ENCODE peak calls at places on chromosomes 11 and 22, in nine cellular contexts. One of them, this sample, is unnamed.

GRCh38 chr11:119645018-119645417 is 84.0 kb downstream of the NECTIN1 start:
- DNase-seq in CD4-positive, alpha-beta T cell: no peak
- DNase-seq in stimulated activated CD8-positive, alpha-beta memory T cell treated with anti-CD3 and anti-CD28 coated beads, Interleukin-4, amount 100 ng/mL, for 24 hours: no peak
- DNase-seq in AG10803: no peak
- DNase-seq in osteocyte: no peak
- DNase-seq in stimulated activated naive CD4-positive, alpha-beta T cell: no peak
- DNase-seq in posterior cingulate gyrus: no peak
- DNase-seq in Kasumi-1: no peak
- DNase-seq in amniotic stem cell: no peak
- DNase-seq in this sample: no peak

GRCh38 chr22:43209971-43210370 is 23.0 kb upstream of the TTLL12 start:
- DNase-seq in CD4-positive, alpha-beta T cell: no peak
- DNase-seq in stimulated activated CD8-positive, alpha-beta memory T cell treated with anti-CD3 and anti-CD28 coated beads, Interleukin-4, amount 100 ng/mL, for 24 hours: no peak
- DNase-seq in AG10803: no peak
- DNase-seq in osteocyte: no peak
- DNase-seq in stimulated activated naive CD4-positive, alpha-beta T cell: no peak
- DNase-seq in posterior cingulate gyrus: peak; percentile 54
- DNase-seq in Kasumi-1: no peak
- DNase-seq in amniotic stem cell: no peak
- DNase-seq in this sample: no peak

GRCh38 chr11:31060880-31061279 is 308.7 kb downstream of the DCDC1 start:
- DNase-seq in CD4-positive, alpha-beta T cell: no peak
- DNase-seq in stimulated activated CD8-positive, alpha-beta memory T cell treated with anti-CD3 and anti-CD28 coated beads, Interleukin-4, amount 100 ng/mL, for 24 hours: no peak
- DNase-seq in AG10803: peak; percentile 21
- DNase-seq in osteocyte: no peak
- DNase-seq in stimulated activated naive CD4-positive, alpha-beta T cell: no peak
- DNase-seq in posterior cingulate gyrus: no peak
- DNase-seq in Kasumi-1: no peak
- DNase-seq in amniotic stem cell: no peak
- DNase-seq in this sample: no peak

GRCh38 chr11:131893988-131894387 is 523.6 kb downstream of the NTM start:
- DNase-seq in CD4-positive, alpha-beta T cell: no peak
- DNase-seq in stimulated activated CD8-positive, alpha-beta memory T cell treated with anti-CD3 and anti-CD28 coated beads, Interleukin-4, amount 100 ng/mL, for 24 hours: no peak
- DNase-seq in AG10803: no peak
- DNase-seq in osteocyte: no peak
- DNase-seq in stimulated activated naive CD4-positive, alpha-beta T cell: no peak
- DNase-seq in posterior cingulate gyrus: no peak
- DNase-seq in Kasumi-1: no peak
- DNase-seq in amniotic stem cell: no peak
- DNase-seq in this sample: no peak

GRCh38 chr11:129739339-129739738 is 76.3 kb upstream of the TMEM45B start:
- DNase-seq in CD4-positive, alpha-beta T cell: no peak
- DNase-seq in stimulated activated CD8-positive, alpha-beta memory T cell treated with anti-CD3 and anti-CD28 coated beads, Interleukin-4, amount 100 ng/mL, for 24 hours: no peak
- DNase-seq in AG10803: no peak
- DNase-seq in osteocyte: peak; percentile 56
- DNase-seq in stimulated activated naive CD4-positive, alpha-beta T cell: no peak
- DNase-seq in posterior cingulate gyrus: no peak
- DNase-seq in Kasumi-1: no peak
- DNase-seq in amniotic stem cell: no peak
- DNase-seq in this sample: no peak

GRCh38 chr11:120877746-120878365 is 146.0 kb upstream of the TBCEL start:
- DNase-seq in CD4-positive, alpha-beta T cell: no peak
- DNase-seq in stimulated activated CD8-positive, alpha-beta memory T cell treated with anti-CD3 and anti-CD28 coated beads, Interleukin-4, amount 100 ng/mL, for 24 hours: no peak
- DNase-seq in AG10803: no peak
- DNase-seq in osteocyte: no peak
- DNase-seq in stimulated activated naive CD4-positive, alpha-beta T cell: no peak
- DNase-seq in posterior cingulate gyrus: no peak
- DNase-seq in Kasumi-1: no peak
- DNase-seq in amniotic stem cell: no peak
- DNase-seq in this sample: no peak

GRCh38 chr11:937853-938261 is 12.2 kb downstream of the AP2A2 start:
- DNase-seq in CD4-positive, alpha-beta T cell: no peak
- DNase-seq in stimulated activated CD8-positive, alpha-beta memory T cell treated with anti-CD3 and anti-CD28 coated beads, Interleukin-4, amount 100 ng/mL, for 24 hours: no peak
- DNase-seq in AG10803: no peak
- DNase-seq in osteocyte: no peak
- DNase-seq in stimulated activated naive CD4-positive, alpha-beta T cell: no peak
- DNase-seq in posterior cingulate gyrus: no peak
- DNase-seq in Kasumi-1: no peak
- DNase-seq in amniotic stem cell: no peak
- DNase-seq in this sample: no peak

GRCh38 chr11:72203163-72203562 is 11.2 kb downstream of the FOLR1 start:
- DNase-seq in CD4-positive, alpha-beta T cell: no peak
- DNase-seq in stimulated activated CD8-positive, alpha-beta memory T cell treated with anti-CD3 and anti-CD28 coated beads, Interleukin-4, amount 100 ng/mL, for 24 hours: no peak
- DNase-seq in AG10803: no peak
- DNase-seq in osteocyte: no peak
- DNase-seq in stimulated activated naive CD4-positive, alpha-beta T cell: no peak
- DNase-seq in posterior cingulate gyrus: no peak
- DNase-seq in Kasumi-1: no peak
- DNase-seq in amniotic stem cell: no peak
- DNase-seq in this sample: no peak

GRCh38 chr11:1150769-1151365 is 6.9 kb upstream of the MUC5AC start:
- DNase-seq in CD4-positive, alpha-beta T cell: no peak
- DNase-seq in stimulated activated CD8-positive, alpha-beta memory T cell treated with anti-CD3 and anti-CD28 coated beads, Interleukin-4, amount 100 ng/mL, for 24 hours: no peak
- DNase-seq in AG10803: peak; percentile 18
- DNase-seq in osteocyte: no peak
- DNase-seq in stimulated activated naive CD4-positive, alpha-beta T cell: no peak
- DNase-seq in posterior cingulate gyrus: peak; percentile 43
- DNase-seq in Kasumi-1: peak; percentile 50
- DNase-seq in amniotic stem cell: no peak
- DNase-seq in this sample: peak; percentile 7

GRCh38 chr11:111414267-111414931 is 35.3 kb upstream of the POU2AF1 start:
- DNase-seq in CD4-positive, alpha-beta T cell: no peak
- DNase-seq in stimulated activated CD8-positive, alpha-beta memory T cell treated with anti-CD3 and anti-CD28 coated beads, Interleukin-4, amount 100 ng/mL, for 24 hours: no peak
- DNase-seq in AG10803: no peak
- DNase-seq in osteocyte: no peak
- DNase-seq in stimulated activated naive CD4-positive, alpha-beta T cell: no peak
- DNase-seq in posterior cingulate gyrus: no peak
- DNase-seq in Kasumi-1: peak; percentile 51
- DNase-seq in amniotic stem cell: no peak
- DNase-seq in this sample: no peak

GRCh38 chr11:34427171-34427805 is 11.4 kb upstream of the CAT start:
- DNase-seq in CD4-positive, alpha-beta T cell: no peak
- DNase-seq in stimulated activated CD8-positive, alpha-beta memory T cell treated with anti-CD3 and anti-CD28 coated beads, Interleukin-4, amount 100 ng/mL, for 24 hours: no peak
- DNase-seq in AG10803: peak; percentile 96
- DNase-seq in osteocyte: no peak
- DNase-seq in stimulated activated naive CD4-positive, alpha-beta T cell: no peak
- DNase-seq in posterior cingulate gyrus: no peak
- DNase-seq in Kasumi-1: peak; percentile 36
- DNase-seq in amniotic stem cell: peak; percentile 67
- DNase-seq in this sample: peak; percentile 93

GRCh38 chr11:104918113-104918824 is 20.0 kb upstream of the CASP12 start:
- DNase-seq in CD4-positive, alpha-beta T cell: no peak
- DNase-seq in stimulated activated CD8-positive, alpha-beta memory T cell treated with anti-CD3 and anti-CD28 coated beads, Interleukin-4, amount 100 ng/mL, for 24 hours: no peak
- DNase-seq in AG10803: peak; percentile 88
- DNase-seq in osteocyte: no peak
- DNase-seq in stimulated activated naive CD4-positive, alpha-beta T cell: peak; percentile 55
- DNase-seq in posterior cingulate gyrus: no peak
- DNase-seq in Kasumi-1: peak; percentile 1
- DNase-seq in amniotic stem cell: peak; percentile 48
- DNase-seq in this sample: peak; percentile 88

GRCh38 chr11:35288817-35289541 is 130.4 kb downstream of the SLC1A2 start:
- DNase-seq in CD4-positive, alpha-beta T cell: no peak
- DNase-seq in stimulated activated CD8-positive, alpha-beta memory T cell treated with anti-CD3 and anti-CD28 coated beads, Interleukin-4, amount 100 ng/mL, for 24 hours: no peak
- DNase-seq in AG10803: peak; percentile 87
- DNase-seq in osteocyte: no peak
- DNase-seq in stimulated activated naive CD4-positive, alpha-beta T cell: no peak
- DNase-seq in posterior cingulate gyrus: no peak
- DNase-seq in Kasumi-1: peak; percentile 6
- DNase-seq in amniotic stem cell: peak; percentile 61
- DNase-seq in this sample: peak; percentile 91

GRCh38 chr11:102237096-102237735 is 80.1 kb upstream of the BIRC3 start:
- DNase-seq in CD4-positive, alpha-beta T cell: no peak
- DNase-seq in stimulated activated CD8-positive, alpha-beta memory T cell treated with anti-CD3 and anti-CD28 coated beads, Interleukin-4, amount 100 ng/mL, for 24 hours: no peak
- DNase-seq in AG10803: peak; percentile 90
- DNase-seq in osteocyte: no peak
- DNase-seq in stimulated activated naive CD4-positive, alpha-beta T cell: no peak
- DNase-seq in posterior cingulate gyrus: no peak
- DNase-seq in Kasumi-1: no peak
- DNase-seq in amniotic stem cell: no peak
- DNase-seq in this sample: peak; percentile 74

GRCh38 chr11:66745356-66746235 is 16.6 kb upstream of the SPTBN2 start:
- DNase-seq in CD4-positive, alpha-beta T cell: peak; percentile 15
- DNase-seq in stimulated activated CD8-positive, alpha-beta memory T cell treated with anti-CD3 and anti-CD28 coated beads, Interleukin-4, amount 100 ng/mL, for 24 hours: no peak
- DNase-seq in AG10803: no peak
- DNase-seq in osteocyte: peak; percentile 73
- DNase-seq in stimulated activated naive CD4-positive, alpha-beta T cell: peak; percentile 53
- DNase-seq in posterior cingulate gyrus: peak; percentile 84
- DNase-seq in Kasumi-1: no peak
- DNase-seq in amniotic stem cell: no peak
- DNase-seq in this sample: no peak

GRCh38 chr11:14971865-14972580 is at the start of gene CALCA:
- DNase-seq in CD4-positive, alpha-beta T cell: no peak
- DNase-seq in stimulated activated CD8-positive, alpha-beta memory T cell treated with anti-CD3 and anti-CD28 coated beads, Interleukin-4, amount 100 ng/mL, for 24 hours: no peak
- DNase-seq in AG10803: no peak
- DNase-seq in osteocyte: no peak
- DNase-seq in stimulated activated naive CD4-positive, alpha-beta T cell: no peak
- DNase-seq in posterior cingulate gyrus: no peak
- DNase-seq in Kasumi-1: no peak
- DNase-seq in amniotic stem cell: no peak
- DNase-seq in this sample: peak; percentile 6

GRCh38 chr22:37209140-37209845 is 3.0 kb downstream of the SSTR3 start:
- DNase-seq in CD4-positive, alpha-beta T cell: no peak
- DNase-seq in stimulated activated CD8-positive, alpha-beta memory T cell treated with anti-CD3 and anti-CD28 coated beads, Interleukin-4, amount 100 ng/mL, for 24 hours: no peak
- DNase-seq in AG10803: no peak
- DNase-seq in osteocyte: no peak
- DNase-seq in stimulated activated naive CD4-positive, alpha-beta T cell: no peak
- DNase-seq in posterior cingulate gyrus: no peak
- DNase-seq in Kasumi-1: no peak
- DNase-seq in amniotic stem cell: no peak
- DNase-seq in this sample: no peak

GRCh38 chr11:32897103-32897502 is 4.5 kb downstream of the QSER1 start:
- DNase-seq in CD4-positive, alpha-beta T cell: no peak
- DNase-seq in stimulated activated CD8-positive, alpha-beta memory T cell treated with anti-CD3 and anti-CD28 coated beads, Interleukin-4, amount 100 ng/mL, for 24 hours: no peak
- DNase-seq in AG10803: no peak
- DNase-seq in osteocyte: no peak
- DNase-seq in stimulated activated naive CD4-positive, alpha-beta T cell: no peak
- DNase-seq in posterior cingulate gyrus: no peak
- DNase-seq in Kasumi-1: no peak
- DNase-seq in amniotic stem cell: no peak
- DNase-seq in this sample: no peak

GRCh38 chr11:3370268-3370870 is 8.6 kb downstream of the ZNF195 start:
- DNase-seq in CD4-positive, alpha-beta T cell: no peak
- DNase-seq in stimulated activated CD8-positive, alpha-beta memory T cell treated with anti-CD3 and anti-CD28 coated beads, Interleukin-4, amount 100 ng/mL, for 24 hours: no peak
- DNase-seq in AG10803: no peak
- DNase-seq in osteocyte: no peak
- DNase-seq in stimulated activated naive CD4-positive, alpha-beta T cell: no peak
- DNase-seq in posterior cingulate gyrus: no peak
- DNase-seq in Kasumi-1: no peak
- DNase-seq in amniotic stem cell: no peak
- DNase-seq in this sample: no peak

GRCh38 chr11:63920126-63920869 is 3.3 kb upstream of the RCOR2 start:
- DNase-seq in CD4-positive, alpha-beta T cell: no peak
- DNase-seq in stimulated activated CD8-positive, alpha-beta memory T cell treated with anti-CD3 and anti-CD28 coated beads, Interleukin-4, amount 100 ng/mL, for 24 hours: no peak
- DNase-seq in AG10803: peak; percentile 37
- DNase-seq in osteocyte: no peak
- DNase-seq in stimulated activated naive CD4-positive, alpha-beta T cell: peak; percentile 6
- DNase-seq in posterior cingulate gyrus: peak; percentile 91
- DNase-seq in Kasumi-1: no peak
- DNase-seq in amniotic stem cell: no peak
- DNase-seq in this sample: no peak

GRCh38 chr11:62880803-62881578 is at the start of gene SLC3A2:
- DNase-seq in CD4-positive, alpha-beta T cell: peak; percentile 84
- DNase-seq in stimulated activated CD8-positive, alpha-beta memory T cell treated with anti-CD3 and anti-CD28 coated beads, Interleukin-4, amount 100 ng/mL, for 24 hours: peak; percentile 85
- DNase-seq in AG10803: peak; percentile 88
- DNase-seq in osteocyte: peak; percentile 91
- DNase-seq in stimulated activated naive CD4-positive, alpha-beta T cell: peak; percentile 93
- DNase-seq in posterior cingulate gyrus: peak; percentile 94
- DNase-seq in Kasumi-1: peak; percentile 81
- DNase-seq in amniotic stem cell: peak; percentile 90
- DNase-seq in this sample: peak; percentile 91

GRCh38 chr11:44221486-44221885 is 88.5 kb downstream of the ALX4 start:
- DNase-seq in CD4-positive, alpha-beta T cell: no peak
- DNase-seq in stimulated activated CD8-positive, alpha-beta memory T cell treated with anti-CD3 and anti-CD28 coated beads, Interleukin-4, amount 100 ng/mL, for 24 hours: no peak
- DNase-seq in AG10803: no peak
- DNase-seq in osteocyte: no peak
- DNase-seq in stimulated activated naive CD4-positive, alpha-beta T cell: no peak
- DNase-seq in posterior cingulate gyrus: no peak
- DNase-seq in Kasumi-1: no peak
- DNase-seq in amniotic stem cell: no peak
- DNase-seq in this sample: peak; percentile 21

GRCh38 chr22:38089474-38089851 is 5.5 kb upstream of the SLC16A8 start:
- DNase-seq in CD4-positive, alpha-beta T cell: no peak
- DNase-seq in stimulated activated CD8-positive, alpha-beta memory T cell treated with anti-CD3 and anti-CD28 coated beads, Interleukin-4, amount 100 ng/mL, for 24 hours: no peak
- DNase-seq in AG10803: no peak
- DNase-seq in osteocyte: no peak
- DNase-seq in stimulated activated naive CD4-positive, alpha-beta T cell: no peak
- DNase-seq in posterior cingulate gyrus: no peak
- DNase-seq in Kasumi-1: no peak
- DNase-seq in amniotic stem cell: no peak
- DNase-seq in this sample: no peak

GRCh38 chr11:57974830-57975229 is 48.9 kb upstream of the OR9Q1 start:
- DNase-seq in CD4-positive, alpha-beta T cell: no peak
- DNase-seq in stimulated activated CD8-positive, alpha-beta memory T cell treated with anti-CD3 and anti-CD28 coated beads, Interleukin-4, amount 100 ng/mL, for 24 hours: no peak
- DNase-seq in AG10803: peak; percentile 2
- DNase-seq in osteocyte: no peak
- DNase-seq in stimulated activated naive CD4-positive, alpha-beta T cell: no peak
- DNase-seq in posterior cingulate gyrus: peak; percentile 76
- DNase-seq in Kasumi-1: no peak
- DNase-seq in amniotic stem cell: no peak
- DNase-seq in this sample: no peak

GRCh38 chr11:123566852-123567251 is 87.6 kb downstream of the SCN3B start:
- DNase-seq in CD4-positive, alpha-beta T cell: no peak
- DNase-seq in stimulated activated CD8-positive, alpha-beta memory T cell treated with anti-CD3 and anti-CD28 coated beads, Interleukin-4, amount 100 ng/mL, for 24 hours: no peak
- DNase-seq in AG10803: no peak
- DNase-seq in osteocyte: no peak
- DNase-seq in stimulated activated naive CD4-positive, alpha-beta T cell: no peak
- DNase-seq in posterior cingulate gyrus: no peak
- DNase-seq in Kasumi-1: no peak
- DNase-seq in amniotic stem cell: no peak
- DNase-seq in this sample: no peak

GRCh38 chr11:123547180-123547579 is 107.2 kb downstream of the SCN3B start:
- DNase-seq in CD4-positive, alpha-beta T cell: no peak
- DNase-seq in stimulated activated CD8-positive, alpha-beta memory T cell treated with anti-CD3 and anti-CD28 coated beads, Interleukin-4, amount 100 ng/mL, for 24 hours: no peak
- DNase-seq in AG10803: no peak
- DNase-seq in osteocyte: no peak
- DNase-seq in stimulated activated naive CD4-positive, alpha-beta T cell: no peak
- DNase-seq in posterior cingulate gyrus: no peak
- DNase-seq in Kasumi-1: no peak
- DNase-seq in amniotic stem cell: no peak
- DNase-seq in this sample: no peak

GRCh38 chr11:33912405-33913361 is 20.8 kb upstream of the LMO2 start:
- DNase-seq in CD4-positive, alpha-beta T cell: no peak
- DNase-seq in stimulated activated CD8-positive, alpha-beta memory T cell treated with anti-CD3 and anti-CD28 coated beads, Interleukin-4, amount 100 ng/mL, for 24 hours: no peak
- DNase-seq in AG10803: peak; percentile 90
- DNase-seq in osteocyte: no peak
- DNase-seq in stimulated activated naive CD4-positive, alpha-beta T cell: no peak
- DNase-seq in posterior cingulate gyrus: no peak
- DNase-seq in Kasumi-1: peak; percentile 89
- DNase-seq in amniotic stem cell: peak; percentile 17
- DNase-seq in this sample: peak; percentile 79

GRCh38 chr22:35835267-35835997 is 117.8 kb downstream of the APOL5 start:
- DNase-seq in CD4-positive, alpha-beta T cell: no peak
- DNase-seq in stimulated activated CD8-positive, alpha-beta memory T cell treated with anti-CD3 and anti-CD28 coated beads, Interleukin-4, amount 100 ng/mL, for 24 hours: no peak
- DNase-seq in AG10803: peak; percentile 51
- DNase-seq in osteocyte: no peak
- DNase-seq in stimulated activated naive CD4-positive, alpha-beta T cell: no peak
- DNase-seq in posterior cingulate gyrus: no peak
- DNase-seq in Kasumi-1: no peak
- DNase-seq in amniotic stem cell: no peak
- DNase-seq in this sample: no peak

GRCh38 chr11:25734592-25735211 is 597.2 kb upstream of the ANO3 start:
- DNase-seq in CD4-positive, alpha-beta T cell: no peak
- DNase-seq in stimulated activated CD8-positive, alpha-beta memory T cell treated with anti-CD3 and anti-CD28 coated beads, Interleukin-4, amount 100 ng/mL, for 24 hours: no peak
- DNase-seq in AG10803: no peak
- DNase-seq in osteocyte: no peak
- DNase-seq in stimulated activated naive CD4-positive, alpha-beta T cell: no peak
- DNase-seq in posterior cingulate gyrus: no peak
- DNase-seq in Kasumi-1: peak; percentile 16
- DNase-seq in amniotic stem cell: peak; percentile 21
- DNase-seq in this sample: no peak

GRCh38 chr11:67605231-67606011 is 1.3 kb upstream of the NDUFV1 start:
- DNase-seq in CD4-positive, alpha-beta T cell: no peak
- DNase-seq in stimulated activated CD8-positive, alpha-beta memory T cell treated with anti-CD3 and anti-CD28 coated beads, Interleukin-4, amount 100 ng/mL, for 24 hours: no peak
- DNase-seq in AG10803: no peak
- DNase-seq in osteocyte: no peak
- DNase-seq in stimulated activated naive CD4-positive, alpha-beta T cell: no peak
- DNase-seq in posterior cingulate gyrus: no peak
- DNase-seq in Kasumi-1: no peak
- DNase-seq in amniotic stem cell: no peak
- DNase-seq in this sample: no peak

This sample was measured in EH.